ENCODE peak calls at places on chromosomes 1 and 21, in seven cellular contexts. F is T-helper 17 cell; X is epithelial cell of esophagus; G is germinal center; B is stimulated activated CD8-positive, alpha-beta memory T cell treated with anti-CD3 and anti-CD28 coated beads, Interleukin-15, amount 100 ng/mL, for 4 hours; E is prostate gland; K is GDM1. V is an unnamed sample.

GRCh38 chr1:71649588-71649987 is 568.8 kb upstream of the ZRANB2 start:
- DNase-seq in F (no peak), X (no peak), G (no peak), B (no peak), E (no peak), K (no peak), V (no peak)

GRCh38 chr1:96722161-96722908 is 751 bp downstream of the PTBP2 start:
- DNase-seq in F (no peak), X (peak; percentile 34), G (peak; percentile 15), B (peak; percentile 8), E (peak; percentile 46), K (no peak), V (peak; percentile 15)

GRCh38 chr1:117346206-117346928 is 20.9 kb upstream of the MAN1A2 start:
- DNase-seq in F (no peak), X (peak; percentile 61), G (no peak), B (peak; percentile 4), E (no peak), K (no peak), V (peak; percentile 75)

GRCh38 chr1:234776875-234777849 is 167.2 kb upstream of the IRF2BP2 start:
- DNase-seq in F (no peak), X (peak; percentile 14), G (no peak), B (no peak), E (no peak), K (no peak), V (no peak)

GRCh38 chr1:31936278-31936965 is 1.7 kb downstream of the PTP4A2 start:
- DNase-seq in F (no peak), X (peak; percentile 45), G (no peak), B (no peak), E (no peak), K (no peak), V (peak; percentile 53)

GRCh38 chr21:34992736-34993135 is 56.4 kb downstream of the RUNX1 start:
- DNase-seq in F (no peak), X (peak; percentile 68), G (no peak), B (no peak), E (no peak), K (no peak), V (peak; percentile 27)

GRCh38 chr1:11860083-11860482 is 1.3 kb upstream of the NPPB start:
- DNase-seq in F (no peak), X (no peak), G (no peak), B (no peak), E (no peak), K (no peak), V (no peak)

GRCh38 chr1:176205322-176205914 is 1.7 kb downstream of the COP1 start:
- DNase-seq in F (no peak), X (peak; percentile 50), G (no peak), B (no peak), E (no peak), K (peak; percentile 0), V (peak; percentile 62)

GRCh38 chr1:15380606-15381508 is 28.8 kb upstream of the EFHD2 start:
- DNase-seq in F (no peak), X (no peak), G (no peak), B (no peak), E (no peak), K (no peak), V (no peak)

GRCh38 chr1:112317140-112317539 is 78.9 kb upstream of the CTTNBP2NL start:
- DNase-seq in F (no peak), X (no peak), G (no peak), B (no peak), E (no peak), K (no peak), V (no peak)

GRCh38 chr1:22889213-22889827 is 83.3 kb downstream of the LACTBL1 start:
- DNase-seq in F (no peak), X (peak; percentile 51), G (peak; percentile 42), B (no peak), E (peak; percentile 18), K (peak; percentile 10), V (peak; percentile 51)

GRCh38 chr1:30684881-30685795 is 38.2 kb downstream of the MATN1 start:
- DNase-seq in F (no peak), X (no peak), G (no peak), B (no peak), E (peak; percentile 79), K (no peak), V (no peak)

GRCh38 chr21:26405735-26406361 is 167.2 kb downstream of the CYYR1 start:
- DNase-seq in F (no peak), X (peak; percentile 93), G (no peak), B (peak; percentile 3), E (no peak), K (no peak), V (peak; percentile 92)

GRCh38 chr1:114828251-114828650 is 26.4 kb upstream of the SYCP1 start:
- DNase-seq in F (no peak), X (peak; percentile 74), G (no peak), B (no peak), E (no peak), K (no peak), V (peak; percentile 90)

GRCh38 chr1:5744342-5744741 is 247.9 kb downstream of the NPHP4 start:
- DNase-seq in F (no peak), X (no peak), G (no peak), B (no peak), E (no peak), K (no peak), V (no peak)

GRCh38 chr1:172827841-172828240 is 168.9 kb downstream of the FASLG start:
- DNase-seq in F (no peak), X (no peak), G (no peak), B (no peak), E (no peak), K (no peak), V (no peak)

GRCh38 chr21:45178971-45179370 is 104.6 kb downstream of the ADARB1 start:
- DNase-seq in F (no peak), X (no peak), G (no peak), B (no peak), E (no peak), K (no peak), V (no peak)

GRCh38 chr1:220775238-220775853 is 11.4 kb upstream of the MTARC1 start:
- DNase-seq in F (no peak), X (peak; percentile 40), G (peak; percentile 55), B (no peak), E (no peak), K (no peak), V (no peak)

GRCh38 chr1:91736999-91737615 is 148.8 kb downstream of the TGFBR3 start:
- DNase-seq in F (no peak), X (peak; percentile 91), G (no peak), B (no peak), E (peak; percentile 63), K (no peak), V (peak; percentile 82)

GRCh38 chr1:212465311-212465710 is 32.6 kb downstream of the NENF start:
- DNase-seq in F (no peak), X (no peak), G (no peak), B (no peak), E (no peak), K (no peak), V (no peak)

GRCh38 chr21:27268290-27268689 is 301.4 kb upstream of the ADAMTS5 start:
- DNase-seq in F (no peak), X (no peak), G (no peak), B (no peak), E (no peak), K (no peak), V (no peak)

GRCh38 chr1:107829083-107829771 is 135.8 kb downstream of the VAV3 start:
- DNase-seq in F (no peak), X (no peak), G (peak; percentile 30), B (no peak), E (no peak), K (peak; percentile 39), V (no peak)

GRCh38 chr1:198253259-198253658 is 96.5 kb downstream of the NEK7 start:
- DNase-seq in F (no peak), X (no peak), G (no peak), B (no peak), E (no peak), K (no peak), V (peak; percentile 41)

GRCh38 chr1:46806196-46807020 is 7.6 kb downstream of the CYP4B1 start:
- DNase-seq in F (no peak), X (peak; percentile 68), G (no peak), B (no peak), E (peak; percentile 72), K (no peak), V (peak; percentile 59)

GRCh38 chr1:166730299-166730888 is 108.9 kb upstream of the POGK start:
- DNase-seq in F (no peak), X (peak; percentile 78), G (no peak), B (no peak), E (no peak), K (peak; percentile 32), V (peak; percentile 62)

GRCh38 chr1:156873659-156874058 is 13.0 kb downstream of the NTRK1 start:
- DNase-seq in F (no peak), X (no peak), G (no peak), B (no peak), E (no peak), K (no peak), V (no peak)

GRCh38 chr1:48777219-48777895 is 666 bp upstream of the BEND5 start:
- DNase-seq in F (no peak), X (peak; percentile 18), G (no peak), B (no peak), E (peak; percentile 18), K (no peak), V (peak; percentile 17)

V was measured in bronchial epithelial cell.